ENCODE peak calls at places on chromosomes 16 and 17, in seven cellular contexts. M, P, Q, S, G, O and T are unnamed samples. For H3K4me1, the result is how much of the 10 kb centered on the place peaks cover.

GRCh38 chr16:23670137-23670776 is 8.4 kb upstream of the PLK1 start:
- DNase-seq in M (no peak), P (no peak), Q (no peak), S (no peak), G (no peak), O (no peak), T (no peak)

GRCh38 chr17:37856245-37856644 is 68.0 kb upstream of the TBC1D3K start:
- DNase-seq in M (no peak), P (no peak), Q (no peak), S (no peak), G (no peak), O (no peak), T (no peak)

GRCh38 chr16:88730632-88731607 is 24.6 kb downstream of the CTU2 start:
- DNase-seq in M (no peak), P (no peak), Q (no peak), S (no peak), G (no peak), O (no peak), T (no peak)

GRCh38 chr16:10558305-10558704 is 22.1 kb downstream of the EMP2 start:
- DNase-seq in M (no peak), P (no peak), Q (peak), S (no peak), G (no peak), O (no peak), T (no peak)

GRCh38 chr17:61467416-61468262 is 15.4 kb downstream of the TBX4 start:
- DNase-seq in M (no peak), P (no peak), Q (peak), S (peak), G (no peak), O (peak), T (no peak)

GRCh38 chr16:53900678-53901077 is 196.7 kb downstream of the FTO start:
- DNase-seq in M (no peak), P (no peak), Q (no peak), S (no peak), G (no peak), O (no peak), T (no peak)

GRCh38 chr17:78357177-78357586 is 2.7 kb downstream of the SOCS3 start:
- DNase-seq in M (no peak), P (no peak), Q (peak), S (peak), G (no peak), O (no peak), T (peak)

GRCh38 chr16:80459331-80459777 is 81.4 kb upstream of the DYNLRB2 start:
- DNase-seq in M (no peak), P (no peak), Q (no peak), S (no peak), G (no peak), O (peak), T (no peak)

GRCh38 chr16:73878616-73879015 is 418.0 kb upstream of the PSMD7 start:
- DNase-seq in M (no peak), P (no peak), Q (no peak), S (no peak), G (peak), O (peak), T (peak)

GRCh38 chr16:88065747-88066142 is 114.5 kb downstream of the BANP start:
- DNase-seq in M (no peak), P (no peak), Q (no peak), S (no peak), G (no peak), O (no peak), T (no peak)

GRCh38 chr16:88817785-88818609 is 6.3 kb upstream of the APRT start:
- DNase-seq in M (no peak), P (no peak), Q (no peak), S (no peak), G (no peak), O (no peak), T (no peak)

GRCh38 chr17:68740555-68741447 is 139.6 kb upstream of the FAM20A start:
- DNase-seq in M (no peak), P (no peak), Q (no peak), S (no peak), G (no peak), O (no peak), T (no peak)

GRCh38 chr17:4001048-4001590 is 36.9 kb upstream of the ATP2A3 start:
- DNase-seq in M (no peak), P (no peak), Q (no peak), S (peak), G (no peak), O (no peak), T (no peak)

GRCh38 chr17:67491009-67491677 is 114.1 kb downstream of the PITPNC1 start:
- DNase-seq in M (no peak), P (peak), Q (peak), S (peak), G (no peak), O (peak), T (peak)

GRCh38 chr17:32007463-32008298 is 498 bp downstream of the LRRC37B start:
- DNase-seq in M (peak), P (peak), Q (no peak), S (peak), G (peak), O (peak), T (peak)

GRCh38 chr17:56292628-56293027 is 139.4 kb downstream of the ANKFN1 start:
- DNase-seq in M (no peak), P (no peak), Q (no peak), S (no peak), G (peak), O (no peak), T (no peak)

GRCh38 chr16:27366687-27367462 is 35.1 kb upstream of the IL21R start:
- DNase-seq in M (no peak), P (no peak), Q (no peak), S (no peak), G (no peak), O (no peak), T (no peak)

GRCh38 chr17:6936370-6937028 is 59.4 kb upstream of the ALOX12 start:
- DNase-seq in M (no peak), P (no peak), Q (no peak), S (no peak), G (peak), O (peak), T (peak)

GRCh38 chr17:30222741-30223175 is 12.7 kb downstream of the SLC6A4 start:
- DNase-seq in M (no peak), P (no peak), Q (peak), S (no peak), G (no peak), O (no peak), T (no peak)

GRCh38 chr16:57013268-57013667 is 23.9 kb downstream of the NLRC5 start:
- DNase-seq in M (no peak), P (no peak), Q (no peak), S (no peak), G (no peak), O (no peak), T (no peak)

DNA sequence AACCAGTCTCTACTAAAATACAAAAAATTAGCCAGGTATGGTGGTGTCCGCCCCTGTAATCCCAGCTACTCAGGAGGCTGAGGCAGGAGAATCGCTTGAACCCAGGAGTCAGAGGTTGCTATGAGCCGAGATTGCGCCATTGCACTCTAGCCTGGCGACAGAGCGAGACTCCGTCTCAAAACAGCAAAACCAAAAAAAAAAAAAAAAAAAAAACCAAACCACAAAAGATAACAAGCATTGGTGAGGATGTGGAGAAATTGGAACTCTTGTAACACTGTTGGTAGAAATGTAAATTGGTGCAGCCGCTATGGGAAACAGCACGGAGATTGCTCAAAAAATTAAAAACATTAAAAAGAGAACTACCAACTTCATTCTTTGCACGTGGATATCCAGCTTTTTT is 119.4 kb downstream of the OR1D5 start:
- DNase-seq in M (peak), P (no peak), Q (no peak), S (no peak), G (no peak), O (no peak), T (no peak)
- H3K4me1 ChIP-seq in M (under half), P (under half), Q (under half), S (under half), G (under half), O (under half), T (under half)

GRCh38 chr17:59328534-59329095 is 2.8 kb upstream of the YPEL2 start:
- DNase-seq in M (no peak), P (no peak), Q (no peak), S (no peak), G (no peak), O (no peak), T (no peak)
- H3K27ac ChIP-seq in M (peak), P (peak), Q (peak), S (no peak), G (no peak), O (peak), T (no peak)

GRCh38 chr17:57340160-57340981 is 84.0 kb downstream of the MSI2 start:
- DNase-seq in M (no peak), P (no peak), Q (no peak), S (no peak), G (no peak), O (no peak), T (no peak)
- H3K4me1 ChIP-seq in M (under half), P (under half), Q (under half), S (under half), G (under half), O (under half), T (under half)

DNA sequence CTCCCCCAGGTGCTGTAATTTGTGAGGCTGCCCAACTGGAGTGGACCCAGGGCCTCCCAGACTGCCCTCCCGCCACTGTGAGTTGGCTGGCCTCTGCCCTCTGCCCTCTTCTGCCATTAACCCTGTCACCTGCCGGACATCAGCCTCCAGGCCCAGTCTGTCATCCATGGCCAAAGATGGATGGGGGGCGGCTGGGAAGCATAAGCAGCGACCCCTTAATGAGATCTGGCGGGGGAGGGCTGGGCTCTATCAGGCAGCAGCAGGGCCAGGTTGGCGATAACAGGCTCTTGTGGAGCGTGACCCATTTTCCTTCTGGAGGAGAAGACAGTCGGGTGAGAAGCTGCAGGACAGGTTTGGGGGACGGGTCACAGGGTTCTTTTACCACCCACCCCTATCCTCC is 25.3 kb downstream of the CDK5RAP3 start:
- DNase-seq in M (no peak), P (no peak), Q (no peak), S (no peak), G (no peak), O (no peak), T (no peak)
- H3K27ac ChIP-seq in M (no peak), P (no peak), Q (no peak), S (no peak), G (no peak), O (no peak), T (no peak)

GRCh38 chr17:80894726-80895125 is 96.9 kb upstream of the CHMP6 start:
- DNase-seq in M (no peak), P (no peak), Q (no peak), S (no peak), G (no peak), O (no peak), T (no peak)
- H3K4me1 ChIP-seq in M (under half), P (under half), Q (under half), S (under half), G (under half), O (under half), T (under half)

DNA sequence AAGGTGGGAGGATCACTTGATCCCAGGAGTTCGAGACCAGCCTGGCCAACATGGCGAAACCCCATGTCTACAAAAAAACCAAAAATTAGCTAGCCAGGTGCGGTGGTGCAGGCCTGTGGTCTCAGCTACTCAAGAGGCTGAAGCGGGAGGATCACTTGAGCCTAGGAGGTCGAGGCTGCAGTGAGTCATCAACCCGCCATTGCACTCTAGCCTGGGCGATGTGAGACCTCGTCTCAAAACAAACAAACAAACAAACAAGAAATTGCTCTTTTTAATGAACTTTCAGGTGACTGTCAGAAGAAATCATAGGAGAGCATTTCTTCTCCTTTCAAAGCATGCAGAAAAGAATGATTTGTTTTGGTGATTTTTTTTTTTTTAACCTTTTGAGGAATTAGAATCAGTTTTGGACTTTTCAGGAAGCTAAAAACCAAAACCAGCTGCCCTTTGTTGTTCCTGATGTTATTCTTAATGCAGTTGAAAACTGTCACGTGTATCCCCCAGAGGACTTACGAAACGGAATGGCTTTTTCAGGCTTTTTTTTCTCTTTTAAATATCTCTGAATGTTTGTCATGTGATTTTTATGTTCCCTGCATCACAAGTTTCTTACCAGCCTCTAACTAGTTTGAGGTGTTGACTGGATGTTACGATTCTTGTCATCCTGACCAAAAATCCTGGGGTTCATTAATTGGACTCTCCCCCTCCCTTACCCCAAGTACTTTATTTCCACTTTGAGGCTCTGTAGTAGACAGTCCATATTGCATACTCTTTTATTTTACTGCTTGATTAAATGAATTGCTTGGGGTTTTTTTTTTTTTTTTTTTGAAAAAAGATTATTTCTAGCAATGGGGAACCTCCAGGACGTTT is 34.1 kb downstream of the SNX29 start:
- DNase-seq in M (no peak), P (no peak), Q (no peak), S (no peak), G (peak), O (no peak), T (no peak)
- H3K27ac ChIP-seq in M (no peak), P (peak), Q (no peak), S (no peak), G (peak), O (peak), T (no peak)

GRCh38 chr17:64778102-64778366 is 115.9 kb upstream of the SMURF2 start:
- DNase-seq in M (no peak), P (no peak), Q (no peak), S (no peak), G (no peak), O (no peak), T (no peak)
- H3K4me1 ChIP-seq in M (under half), P (under half), Q (under half), S (under half), G (under half), O (under half), T (under half)

DNA sequence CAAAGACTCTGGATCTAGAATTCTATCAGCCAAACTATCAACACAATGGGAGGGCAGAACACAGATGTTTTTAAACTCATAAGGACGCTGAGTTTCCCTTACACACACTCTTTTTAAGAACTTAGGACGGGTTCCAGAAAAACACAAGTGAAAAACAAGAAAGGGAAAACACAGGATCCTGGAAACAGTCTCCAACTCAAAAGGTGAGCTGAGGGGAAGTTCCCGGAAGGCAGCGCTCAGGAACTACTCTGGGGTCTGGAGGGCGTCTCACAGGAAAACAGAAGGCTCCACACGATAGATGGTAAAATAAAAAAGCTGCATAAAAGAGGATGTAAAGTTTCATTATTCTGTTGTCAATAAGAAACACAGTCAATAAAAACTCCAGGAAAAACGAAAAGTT is 80.2 kb upstream of the DOC2B start:
- DNase-seq in M (no peak), P (no peak), Q (no peak), S (no peak), G (no peak), O (no peak), T (no peak)
- H3K27ac ChIP-seq in M (no peak), P (no peak), Q (no peak), S (no peak), G (no peak), O (no peak), T (no peak)

DNA sequence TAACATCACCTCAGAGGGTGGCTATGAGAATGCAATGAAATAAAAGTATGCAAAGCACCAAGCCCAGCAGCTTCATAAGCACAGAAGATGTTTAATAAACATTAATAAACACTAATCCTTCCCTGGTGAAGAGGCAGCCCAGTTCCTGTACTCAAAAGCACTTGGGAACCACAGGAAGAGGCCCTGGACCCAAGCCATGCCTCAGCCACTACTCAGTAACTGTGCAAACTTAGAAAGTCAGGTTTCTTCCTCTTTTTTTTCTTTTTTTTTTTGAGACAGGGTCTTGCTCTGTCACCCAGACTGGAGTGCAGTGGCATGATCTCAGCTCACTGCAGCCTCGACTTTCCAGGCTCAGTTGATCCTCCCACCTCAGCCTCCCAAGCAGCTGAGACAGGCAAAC is 5.3 kb downstream of the ARHGAP17 start:
- DNase-seq in M (no peak), P (no peak), Q (no peak), S (no peak), G (no peak), O (no peak), T (no peak)
- H3K4me1 ChIP-seq in M (under half), P (under half), Q (under half), S (under half), G (under half), O (under half), T (half or more)